ENCODE peak calls at places on chromosomes 13 and 19, in ten cellular contexts. B is mucosa of descending colon; O is esophagus squamous epithelium; A is NCI-H2029 treated with DMSO at 0.1 percent for 48 hours; S is activated CD8-positive, alpha-beta memory T cell treated with anti-CD3 and anti-CD28 coated beads for 48 hours; G is activated gamma-delta T cell treated with anti-CD3 and anti-CD28 coated beads, Interleukin-2, amount 50 U/mL, for 16 hours; R is Ammon's horn; I is stimulated activated CD8-positive, alpha-beta memory T cell treated with anti-CD3 and anti-CD28 coated beads, Interleukin-4, amount 100 ng/mL, for 1 hour; Y is MCF 10A; E is activated T-cell treated with anti-CD3 and anti-CD28 coated beads, Interleukin-2, amount 50 U/mL, for 72 hours. U is an unnamed sample.

GRCh38 chr13:52344108-52344507 is 61.9 kb downstream of the THSD1 start:
- DNase-seq in A (no peak), O (no peak), B (no peak), Y (peak; percentile 1), S (no peak), I (no peak), G (no peak), R (no peak), E (no peak), U (no peak)

GRCh38 chr19:2417881-2418406 is 9.4 kb downstream of the TIMM13 start:
- DNase-seq in A (no peak), I (no peak), B (no peak), R (no peak), E (no peak), Y (no peak), G (no peak), O (no peak), S (no peak), U (no peak)

GRCh38 chr13:73248711-73249580 is 190.1 kb downstream of the KLF5 start:
- DNase-seq in O (no peak), E (no peak), R (no peak), Y (peak; percentile 92), B (no peak), G (no peak), S (no peak), I (no peak), A (no peak), U (no peak)

GRCh38 chr19:2050991-2051770 is at the start of gene MKNK2:
- DNase-seq in I (peak; percentile 94), R (peak; percentile 95), A (peak; percentile 69), E (peak; percentile 99), G (peak; percentile 93), Y (peak; percentile 90), O (peak; percentile 68), S (peak; percentile 95), B (peak; percentile 96), U (peak; percentile 76)

GRCh38 chr13:32036131-32036695 is 4.6 kb downstream of the FRY start:
- DNase-seq in O (peak; percentile 4), S (no peak), Y (no peak), R (no peak), I (no peak), A (no peak), E (no peak), B (no peak), G (no peak), U (no peak)

GRCh38 chr13:28140433-28141125 is 2.2 kb downstream of the PAN3 start:
- DNase-seq in S (no peak), E (no peak), B (no peak), I (no peak), Y (no peak), O (no peak), G (no peak), A (no peak), R (no peak), U (no peak)

GRCh38 chr13:31209819-31210209 is 10.0 kb downstream of the B3GLCT start:
- DNase-seq in G (no peak), I (no peak), S (no peak), B (no peak), E (no peak), A (no peak), Y (no peak), O (no peak), R (no peak), U (no peak)

GRCh38 chr13:98295371-98295770 is 118.3 kb upstream of the RNF113B start:
- DNase-seq in E (no peak), S (no peak), B (no peak), O (no peak), G (no peak), A (no peak), Y (no peak), I (no peak), R (no peak), U (no peak)

GRCh38 chr19:31960474-31960873 is 384.9 kb upstream of the ZNF507 start:
- DNase-seq in S (no peak), B (no peak), Y (no peak), A (no peak), O (no peak), R (no peak), G (no peak), I (no peak), E (no peak), U (no peak)

GRCh38 chr13:99289674-99290337 is 17.4 kb downstream of the GPR183 start:
- DNase-seq in A (no peak), Y (no peak), O (no peak), G (peak; percentile 46), E (peak; percentile 78), S (no peak), R (no peak), I (no peak), B (no peak), U (no peak)

U was measured in NT2/D1.